ENCODE peak calls at places on chromosomes 6 and 20, in five cellular contexts. Y, I, C, J and T are unnamed samples.

GRCh38 chr6:149905371-149905910 is 7.5 kb upstream of the RAET1E start:
- DNase-seq in Y (no peak), I (no peak), C (no peak), J (no peak), T (no peak)

GRCh38 chr6:32329141-32329540 is 42.6 kb downstream of the TSBP1 start:
- DNase-seq in Y (no peak), I (no peak), C (no peak), J (no peak), T (no peak)

GRCh38 chr20:48682529-48683385 is 145.0 kb downstream of the PREX1 start:
- DNase-seq in Y (peak; percentile 48), I (peak; percentile 76), C (peak; percentile 84), J (peak; percentile 64), T (no peak)

GRCh38 chr6:33000053-33000452 is 9.3 kb downstream of the HLA-DOA start:
- DNase-seq in Y (peak; percentile 48), I (peak; percentile 81), C (no peak), J (no peak), T (no peak)

GRCh38 chr6:15776458-15776980 is 113.7 kb upstream of the DTNBP1 start:
- DNase-seq in Y (no peak), I (no peak), C (no peak), J (no peak), T (no peak)

GRCh38 chr6:118562959-118563358 is 14.9 kb downstream of the PLN start:
- DNase-seq in Y (no peak), I (no peak), C (peak; percentile 23), J (no peak), T (no peak)

GRCh38 chr20:53582574-53583351 is 10.9 kb downstream of the ZNF217 start:
- DNase-seq in Y (no peak), I (no peak), C (peak; percentile 98), J (no peak), T (peak; percentile 57)

GRCh38 chr6:131660195-131660594 is 23.1 kb downstream of the ENPP3 start:
- DNase-seq in Y (no peak), I (no peak), C (peak; percentile 54), J (no peak), T (peak; percentile 28)

GRCh38 chr6:144758602-144759001 is 473.5 kb downstream of the UTRN start:
- DNase-seq in Y (no peak), I (no peak), C (peak; percentile 5), J (no peak), T (no peak)

GRCh38 chr6:155314773-155315515 is 660 bp upstream of the TFB1M start:
- DNase-seq in Y (no peak), I (no peak), C (peak; percentile 89), J (no peak), T (no peak)

GRCh38 chr20:49505518-49505917 is 23.1 kb upstream of the KCNB1 start:
- DNase-seq in Y (peak; percentile 82), I (peak; percentile 61), C (peak; percentile 20), J (peak; percentile 75), T (no peak)

GRCh38 chr6:131924881-131925474 is 26.2 kb downstream of the CCN2 start:
- DNase-seq in Y (peak; percentile 35), I (no peak), C (peak; percentile 66), J (no peak), T (peak; percentile 70)

GRCh38 chr20:577167-577791 is 32.8 kb downstream of the TCF15 start:
- DNase-seq in Y (no peak), I (peak; percentile 62), C (peak; percentile 12), J (no peak), T (peak; percentile 39)

GRCh38 chr6:113405326-113406050 is 451.7 kb upstream of the MARCKS start:
- DNase-seq in Y (no peak), I (no peak), C (peak; percentile 26), J (no peak), T (no peak)

GRCh38 chr6:41935685-41936072 is 5.9 kb downstream of the CCND3 start:
- DNase-seq in Y (no peak), I (peak; percentile 42), C (no peak), J (peak; percentile 53), T (no peak)

GRCh38 chr20:17519606-17520285 is 11.4 kb downstream of the BFSP1 start:
- DNase-seq in Y (no peak), I (no peak), C (no peak), J (no peak), T (peak; percentile 30)

GRCh38 chr20:63194007-63194820 is 21.7 kb downstream of the YTHDF1 start:
- DNase-seq in Y (no peak), I (no peak), C (no peak), J (no peak), T (no peak)

GRCh38 chr20:23139524-23139923 is 53.4 kb upstream of the CD93 start:
- DNase-seq in Y (no peak), I (no peak), C (no peak), J (no peak), T (no peak)

GRCh38 chr6:155985660-155986138 is 530.1 kb upstream of the NOX3 start:
- DNase-seq in Y (no peak), I (no peak), C (no peak), J (no peak), T (no peak)

GRCh38 chr6:152594726-152595125 is 42.4 kb downstream of the SYNE1 start:
- DNase-seq in Y (no peak), I (no peak), C (no peak), J (no peak), T (no peak)

GRCh38 chr6:151445482-151445881 is 6.4 kb downstream of the RMND1 start:
- DNase-seq in Y (no peak), I (no peak), C (peak; percentile 50), J (no peak), T (peak; percentile 96)

GRCh38 chr20:32457476-32457986 is 99.4 kb downstream of the ASXL1 start:
- DNase-seq in Y (peak; percentile 87), I (peak; percentile 96), C (peak; percentile 84), J (peak; percentile 90), T (no peak)

GRCh38 chr6:46983007-46983411 is 59.1 kb downstream of the ADGRF1 start:
- DNase-seq in Y (no peak), I (peak; percentile 36), C (peak; percentile 48), J (no peak), T (peak; percentile 49)

GRCh38 chr20:11143481-11143880 is 469.7 kb upstream of the JAG1 start:
- DNase-seq in Y (no peak), I (no peak), C (no peak), J (no peak), T (no peak)
- H3K9ac ChIP-seq in Y (no peak overlapping the region), I (no peak overlapping the region), C (no peak overlapping the region), J (no peak overlapping the region), T (no peak overlapping the region)

GRCh38 chr6:38311201-38311600 is 328.5 kb downstream of the BTBD9 start:
- DNase-seq in Y (no peak), I (no peak), C (no peak), J (no peak), T (no peak)

GRCh38 chr6:38305995-38306681 is 333.6 kb downstream of the BTBD9 start:
- DNase-seq in Y (no peak), I (no peak), C (no peak), J (no peak), T (no peak)

GRCh38 chr6:38307730-38308129 is 332.0 kb downstream of the BTBD9 start:
- DNase-seq in Y (no peak), I (no peak), C (peak; percentile 52), J (no peak), T (no peak)

GRCh38 chr6:38306915-38307314 is 332.8 kb downstream of the BTBD9 start:
- DNase-seq in Y (no peak), I (no peak), C (no peak), J (no peak), T (no peak)

GRCh38 chr6:38310061-38310460 is 329.7 kb downstream of the BTBD9 start:
- DNase-seq in Y (no peak), I (no peak), C (no peak), J (no peak), T (no peak)
- H2AK5ac ChIP-seq in Y (no peak overlapping the region), I (no peak overlapping the region), C (no peak overlapping the region), J (no peak overlapping the region), T (no peak overlapping the region)

GRCh38 chr20:61567204-61567603 is 315.1 kb downstream of the CDH4 start:
- DNase-seq in Y (no peak), I (no peak), C (no peak), J (no peak), T (no peak)

GRCh38 chr20:61564628-61565027 is 312.6 kb downstream of the CDH4 start:
- DNase-seq in Y (no peak), I (no peak), C (no peak), J (no peak), T (no peak)

GRCh38 chr20:61569836-61570235 is 317.8 kb downstream of the CDH4 start:
- DNase-seq in Y (peak; percentile 42), I (no peak), C (no peak), J (no peak), T (no peak)

GRCh38 chr20:61565791-61566190 is 313.7 kb downstream of the CDH4 start:
- DNase-seq in Y (no peak), I (no peak), C (no peak), J (no peak), T (no peak)

DNA sequence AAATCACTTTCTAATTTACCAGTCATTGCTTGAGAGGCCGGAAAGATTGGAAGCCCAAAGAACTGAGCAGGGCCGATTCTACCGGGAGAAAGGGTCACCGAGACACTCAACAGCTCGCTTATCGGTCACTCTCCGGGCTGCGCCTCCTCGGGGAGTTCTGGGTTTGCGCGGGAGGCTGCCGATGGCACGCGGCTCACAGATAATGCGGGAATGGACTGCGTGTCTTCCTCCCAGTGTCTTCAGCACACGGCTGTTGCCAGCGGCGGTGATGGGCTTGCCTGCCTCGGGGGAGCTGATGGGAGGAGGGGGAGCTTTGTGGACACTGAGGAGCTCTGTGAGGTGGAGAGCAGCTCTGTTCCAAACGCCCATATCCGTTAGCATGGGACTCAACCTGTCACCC is 314.6 kb downstream of the CDH4 start:
- DNase-seq in Y (no peak), I (no peak), C (no peak), J (no peak), T (no peak)
- H2BK12ac ChIP-seq in Y (no peak overlapping the region), I (no peak overlapping the region), C (no peak overlapping the region), J (peak overlapping the region; percentile 64), T (no peak overlapping the region)

GRCh38 chr6:3325210-3325609 is 66.5 kb downstream of the PSMG4 start:
- DNase-seq in Y (no peak), I (no peak), C (peak; percentile 22), J (no peak), T (no peak)
- H3K9ac ChIP-seq in Y (no peak overlapping the region), I (no peak overlapping the region), C (peak overlapping the region; percentile 63), J (no peak overlapping the region), T (no peak overlapping the region)

GRCh38 chr6:123360359-123360758 is 276.4 kb downstream of the TRDN start:
- DNase-seq in Y (no peak), I (no peak), C (no peak), J (no peak), T (no peak)
- H2AK5ac ChIP-seq in Y (no peak overlapping the region), I (no peak overlapping the region), C (no peak overlapping the region), J (no peak overlapping the region), T (no peak overlapping the region)